ENCODE peak calls at places on chromosome 2, in four cellular contexts. One of them, this sample, is unnamed.

GRCh38 chr2:106113362-106113971 is 80.6 kb downstream of the UXS1 start:
- DNase-seq in foreskin fibroblast: no peak
- DNase-seq in uterus: no peak
- DNase-seq in choroid plexus epithelial cell: no peak
- DNase-seq in this sample: no peak

GRCh38 chr2:61065706-61066688 is at the start of gene SANBR:
- DNase-seq in uterus: peak; percentile 63
- DNase-seq in choroid plexus epithelial cell: peak; percentile 77
- DNase-seq in foreskin fibroblast: peak; percentile 78
- DNase-seq in this sample: peak; percentile 93

GRCh38 chr2:170255971-170256370 is 78.0 kb downstream of the MYO3B start:
- DNase-seq in foreskin fibroblast: peak; percentile 2
- DNase-seq in uterus: no peak
- DNase-seq in choroid plexus epithelial cell: peak; percentile 63
- DNase-seq in this sample: no peak

GRCh38 chr2:19837235-19837766 is 64.5 kb downstream of the TTC32 start:
- DNase-seq in choroid plexus epithelial cell: peak; percentile 7
- DNase-seq in foreskin fibroblast: no peak
- DNase-seq in uterus: no peak
- DNase-seq in this sample: no peak

GRCh38 chr2:237931205-237931721 is 35.6 kb upstream of the UBE2F start:
- DNase-seq in uterus: no peak
- DNase-seq in foreskin fibroblast: peak; percentile 45
- DNase-seq in choroid plexus epithelial cell: peak; percentile 70
- DNase-seq in this sample: no peak

GRCh38 chr2:172427256-172427989 is at the start of gene ITGA6:
- DNase-seq in choroid plexus epithelial cell: no peak
- DNase-seq in uterus: peak; percentile 67
- DNase-seq in foreskin fibroblast: peak; percentile 47
- DNase-seq in this sample: no peak

GRCh38 chr2:28201711-28202180 is 190.9 kb upstream of the FOSL2 start:
- DNase-seq in foreskin fibroblast: no peak
- DNase-seq in choroid plexus epithelial cell: no peak
- DNase-seq in uterus: peak; percentile 62
- DNase-seq in this sample: no peak

GRCh38 chr2:172753610-172754009 is 18.0 kb downstream of the RAPGEF4 start:
- DNase-seq in choroid plexus epithelial cell: no peak
- DNase-seq in uterus: no peak
- DNase-seq in foreskin fibroblast: no peak
- DNase-seq in this sample: no peak

GRCh38 chr2:16614314-16614860 is 51.2 kb downstream of the CYRIA start:
- DNase-seq in choroid plexus epithelial cell: peak; percentile 53
- DNase-seq in uterus: no peak
- DNase-seq in foreskin fibroblast: no peak
- DNase-seq in this sample: no peak

GRCh38 chr2:223043164-223043941 is 8.6 kb upstream of the KCNE4 start:
- DNase-seq in foreskin fibroblast: no peak
- DNase-seq in choroid plexus epithelial cell: no peak
- DNase-seq in uterus: no peak
- DNase-seq in this sample: peak; percentile 36

GRCh38 chr2:11710210-11710609 is 36.2 kb upstream of the LPIN1 start:
- DNase-seq in choroid plexus epithelial cell: peak; percentile 91
- DNase-seq in foreskin fibroblast: peak; percentile 75
- DNase-seq in uterus: no peak
- DNase-seq in this sample: no peak

GRCh38 chr2:165876712-165877111 is 76.9 kb downstream of the TTC21B start:
- DNase-seq in choroid plexus epithelial cell: peak; percentile 16
- DNase-seq in uterus: no peak
- DNase-seq in foreskin fibroblast: no peak
- DNase-seq in this sample: no peak

GRCh38 chr2:127332335-127332734 is 38.4 kb upstream of the ERCC3 start:
- DNase-seq in choroid plexus epithelial cell: no peak
- DNase-seq in foreskin fibroblast: no peak
- DNase-seq in uterus: no peak
- DNase-seq in this sample: no peak

GRCh38 chr2:156098506-156098905 is 234.0 kb downstream of the NR4A2 start:
- DNase-seq in uterus: no peak
- DNase-seq in foreskin fibroblast: no peak
- DNase-seq in choroid plexus epithelial cell: no peak
- DNase-seq in this sample: no peak
- TF ChIP-seq CTCF in uterus: no peak
- TF ChIP-seq CTCF in foreskin fibroblast: no peak
- TF ChIP-seq CTCF in choroid plexus epithelial cell: no peak
- TF ChIP-seq CTCF in this sample: no peak

DNA sequence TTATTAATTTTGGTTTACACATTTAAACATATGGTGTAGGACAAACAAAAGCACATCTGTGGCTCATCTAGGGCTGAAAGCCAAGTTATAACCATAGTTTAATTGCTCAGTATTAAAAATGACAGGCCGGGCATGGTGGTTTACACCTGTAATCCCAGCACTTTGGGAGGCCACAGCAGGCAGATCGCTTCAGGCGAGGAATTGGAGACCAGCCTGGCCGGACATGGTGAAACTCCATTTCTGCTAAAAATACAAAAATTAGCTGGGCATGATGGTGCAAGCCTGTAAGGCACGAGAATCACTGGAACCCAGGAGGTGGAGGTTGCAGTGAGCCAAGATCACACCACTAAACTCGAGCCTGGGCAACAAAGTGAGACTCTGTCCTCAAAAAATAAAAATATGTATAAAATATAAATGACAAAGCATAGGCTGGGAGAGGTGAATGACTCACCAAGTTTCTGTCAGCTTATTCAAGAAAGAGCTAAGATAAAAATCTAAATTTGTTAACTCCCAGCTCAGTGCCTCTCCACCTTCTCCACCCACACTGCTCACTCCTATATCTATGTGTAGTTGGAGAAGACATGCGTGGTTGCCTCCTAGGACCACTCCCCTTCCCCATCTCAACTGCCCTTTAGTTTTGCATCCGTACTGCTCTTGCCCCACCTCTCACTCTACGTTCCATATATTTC is 79.2 kb upstream of the PID1 start:
- DNase-seq in uterus: no peak
- DNase-seq in choroid plexus epithelial cell: peak; percentile 30
- DNase-seq in foreskin fibroblast: no peak
- DNase-seq in this sample: no peak
- TF ChIP-seq CTCF in uterus: no peak
- TF ChIP-seq CTCF in choroid plexus epithelial cell: no peak
- TF ChIP-seq CTCF in foreskin fibroblast: no peak
- TF ChIP-seq CTCF in this sample: no peak

GRCh38 chr2:121005512-121005911 is 269.8 kb downstream of the GLI2 start:
- DNase-seq in choroid plexus epithelial cell: no peak
- DNase-seq in foreskin fibroblast: no peak
- DNase-seq in uterus: no peak
- DNase-seq in this sample: no peak

GRCh38 chr2:121006783-121007489 is 271.3 kb downstream of the GLI2 start:
- DNase-seq in foreskin fibroblast: no peak
- DNase-seq in choroid plexus epithelial cell: no peak
- DNase-seq in uterus: no peak
- DNase-seq in this sample: no peak

GRCh38 chr2:121010998-121011397 is 274.0 kb downstream of the TFCP2L1 start:
- DNase-seq in choroid plexus epithelial cell: no peak
- DNase-seq in foreskin fibroblast: no peak
- DNase-seq in uterus: no peak
- DNase-seq in this sample: no peak

GRCh38 chr2:121007490-121007853 is 271.8 kb downstream of the GLI2 start:
- DNase-seq in choroid plexus epithelial cell: no peak
- DNase-seq in foreskin fibroblast: no peak
- DNase-seq in uterus: no peak
- DNase-seq in this sample: no peak

DNA sequence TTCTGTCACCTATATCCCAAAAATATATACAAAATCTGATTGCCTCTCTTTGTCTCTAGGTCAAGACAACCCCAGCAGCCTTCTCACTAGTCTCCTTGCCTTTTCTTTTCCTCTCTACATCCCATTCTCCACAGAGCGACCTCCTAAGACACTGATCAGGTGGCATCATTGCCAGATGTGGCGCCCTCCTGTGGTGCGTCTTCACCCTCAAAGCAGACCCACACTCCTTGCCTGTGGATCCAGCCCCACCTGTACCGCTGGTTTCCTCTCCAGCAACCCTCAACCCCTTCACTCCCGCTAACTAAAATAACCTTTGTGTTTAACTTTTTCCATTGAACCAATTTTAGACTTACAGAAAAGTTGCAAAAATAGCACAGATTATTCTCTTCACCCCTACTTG is 273.3 kb downstream of the GLI2 start:
- DNase-seq in choroid plexus epithelial cell: peak; percentile 13
- DNase-seq in foreskin fibroblast: no peak
- DNase-seq in uterus: no peak
- DNase-seq in this sample: no peak
- TF ChIP-seq CTCF in choroid plexus epithelial cell: peak; percentile 56
- TF ChIP-seq CTCF in foreskin fibroblast: peak; percentile 20
- TF ChIP-seq CTCF in uterus: no peak
- TF ChIP-seq CTCF in this sample: peak; percentile 35

DNA sequence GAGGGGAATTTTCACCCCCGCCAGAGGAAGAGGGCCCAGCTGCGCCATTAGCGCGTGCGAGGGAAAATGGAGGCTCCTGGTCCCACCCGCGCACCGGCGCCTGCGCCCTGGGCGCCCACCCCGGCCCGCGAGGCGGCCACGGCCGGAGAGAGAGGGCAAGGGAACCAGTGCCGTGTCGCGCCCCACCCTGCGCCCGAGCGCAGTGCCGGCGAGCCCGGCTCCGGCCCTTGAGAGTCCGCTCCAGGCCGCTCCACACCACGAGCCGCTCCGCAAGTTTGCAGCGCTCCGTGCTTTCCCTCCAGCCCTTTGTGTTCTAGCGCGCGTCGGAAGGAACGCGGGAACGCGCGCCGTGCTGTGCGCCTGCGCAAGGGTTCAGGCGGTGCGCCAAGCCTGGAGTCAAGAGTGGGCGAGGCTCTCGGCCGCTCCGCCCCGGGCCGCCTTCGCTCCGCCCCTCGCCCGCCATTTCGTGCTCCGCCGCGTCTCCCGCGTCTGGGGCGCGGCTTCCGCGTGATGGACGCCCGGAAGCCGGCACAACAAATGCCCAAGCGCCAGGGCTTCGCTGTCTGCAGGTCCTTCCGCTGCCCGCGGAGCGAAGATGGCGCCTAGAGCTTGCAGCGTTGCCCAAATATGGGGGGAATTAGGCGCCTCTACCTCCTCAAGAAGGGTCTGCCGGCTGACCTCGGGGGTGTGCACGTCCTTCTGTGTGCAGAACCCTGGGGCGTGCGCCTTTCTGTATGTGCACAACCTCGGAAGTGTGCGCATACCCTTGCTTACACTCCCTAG is 46.1 kb upstream of the PTMA start:
- DNase-seq in foreskin fibroblast: peak; percentile 96
- DNase-seq in uterus: peak; percentile 95
- DNase-seq in choroid plexus epithelial cell: peak; percentile 98
- DNase-seq in this sample: peak; percentile 97
- TF ChIP-seq CTCF in foreskin fibroblast: no peak
- TF ChIP-seq CTCF in uterus: no peak
- TF ChIP-seq CTCF in choroid plexus epithelial cell: no peak
- TF ChIP-seq CTCF in this sample: no peak

DNA sequence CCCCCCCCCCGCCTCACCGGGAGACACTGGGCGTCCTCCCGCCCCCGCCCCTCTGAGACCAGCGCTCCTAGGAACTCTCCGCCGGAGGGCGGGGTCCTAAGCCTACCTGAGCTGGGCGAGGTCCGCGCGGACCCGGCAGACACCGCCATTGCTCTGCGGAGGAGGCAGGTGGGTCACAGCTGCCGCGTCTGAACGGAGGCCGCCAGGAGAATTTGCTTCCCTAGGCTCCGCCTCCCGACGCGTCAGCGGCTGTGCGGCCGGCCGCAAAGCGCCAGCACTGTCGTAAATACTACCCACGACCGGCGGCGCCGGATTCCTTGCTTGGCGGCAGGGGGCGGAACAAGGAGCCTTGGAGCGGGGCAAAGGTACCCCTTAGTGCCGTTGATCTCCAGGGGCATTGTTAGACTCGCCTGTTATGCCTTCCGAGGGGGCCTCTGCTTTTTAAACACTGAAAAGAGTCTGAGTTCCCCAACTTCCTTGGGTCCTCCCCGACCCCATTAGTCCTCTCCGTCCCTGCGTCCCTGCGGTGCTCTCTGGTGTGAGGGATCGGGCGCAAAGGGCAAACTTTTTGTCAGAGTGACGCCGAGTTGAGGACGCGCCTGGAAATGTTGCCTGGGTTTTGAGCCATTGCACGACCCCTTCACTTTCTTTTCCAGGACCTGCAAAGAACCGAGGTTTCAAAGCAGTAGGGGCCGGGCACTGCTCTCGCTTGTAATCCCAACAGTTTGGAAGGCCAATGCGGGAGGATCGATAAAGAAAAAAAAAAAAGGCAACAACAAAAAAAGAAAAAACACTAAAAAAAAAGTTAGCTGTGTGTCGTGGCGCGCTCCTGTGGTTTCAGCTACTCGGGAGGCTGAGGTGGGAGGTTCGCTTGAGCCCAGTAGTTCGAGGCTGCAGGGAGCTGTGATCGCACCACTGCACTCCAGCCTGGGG is at the start of gene GGCX:
- DNase-seq in uterus: peak; percentile 94
- DNase-seq in foreskin fibroblast: peak; percentile 92
- DNase-seq in choroid plexus epithelial cell: peak; percentile 94
- DNase-seq in this sample: peak; percentile 96
- TF ChIP-seq CTCF in uterus: no peak
- TF ChIP-seq CTCF in foreskin fibroblast: no peak
- TF ChIP-seq CTCF in choroid plexus epithelial cell: peak; percentile 15
- TF ChIP-seq CTCF in this sample: peak; percentile 44

GRCh38 chr2:151162185-151162584 is 99.5 kb downstream of the RBM43 start:
- DNase-seq in foreskin fibroblast: peak; percentile 38
- DNase-seq in uterus: no peak
- DNase-seq in choroid plexus epithelial cell: peak; percentile 72
- DNase-seq in this sample: no peak
- TF ChIP-seq CTCF in foreskin fibroblast: peak; percentile 58
- TF ChIP-seq CTCF in uterus: no peak
- TF ChIP-seq CTCF in choroid plexus epithelial cell: peak; percentile 67
- TF ChIP-seq CTCF in this sample: peak; percentile 65

This sample was measured in osteocyte.